ENCODE peak calls at places on chromosome 20, in nine cellular contexts. One of them, this sample, is unnamed.

GRCh38 chr20:10501377-10501776 is 66.3 kb downstream of the SLX4IP start:
- DNase-seq in uterus: no peak
- DNase-seq in testis: peak; percentile 27
- DNase-seq in NB4: peak; percentile 97
- DNase-seq in K562: peak; percentile 29
- DNase-seq in spleen: no peak
- DNase-seq in ovary: no peak
- DNase-seq in right lobe of liver: no peak
- DNase-seq in IMR-90: no peak
- DNase-seq in this sample: no peak

GRCh38 chr20:15179426-15180190 is 842.2 kb upstream of the FLRT3 start:
- DNase-seq in NB4: no peak
- DNase-seq in uterus: no peak
- DNase-seq in testis: no peak
- DNase-seq in right lobe of liver: no peak
- DNase-seq in K562: no peak
- DNase-seq in IMR-90: no peak
- DNase-seq in spleen: no peak
- DNase-seq in ovary: no peak
- DNase-seq in this sample: no peak

GRCh38 chr20:10524034-10524476 is 89.0 kb downstream of the SLX4IP start:
- DNase-seq in NB4: no peak
- DNase-seq in ovary: no peak
- DNase-seq in uterus: peak; percentile 46
- DNase-seq in IMR-90: peak; percentile 41
- DNase-seq in testis: peak; percentile 51
- DNase-seq in K562: no peak
- DNase-seq in spleen: no peak
- DNase-seq in right lobe of liver: no peak
- DNase-seq in this sample: peak; percentile 64

GRCh38 chr20:51563597-51564332 is 21.2 kb upstream of the NFATC2 start:
- DNase-seq in right lobe of liver: no peak
- DNase-seq in uterus: peak; percentile 75
- DNase-seq in spleen: no peak
- DNase-seq in testis: peak; percentile 58
- DNase-seq in K562: peak; percentile 81
- DNase-seq in IMR-90: peak; percentile 86
- DNase-seq in ovary: peak; percentile 62
- DNase-seq in NB4: peak; percentile 67
- DNase-seq in this sample: peak; percentile 89

GRCh38 chr20:52926505-52926904 is 45.7 kb upstream of the TSHZ2 start:
- DNase-seq in uterus: no peak
- DNase-seq in testis: no peak
- DNase-seq in right lobe of liver: no peak
- DNase-seq in ovary: no peak
- DNase-seq in K562: no peak
- DNase-seq in NB4: no peak
- DNase-seq in spleen: no peak
- DNase-seq in IMR-90: no peak
- DNase-seq in this sample: no peak

GRCh38 chr20:20393770-20394169 is 25.9 kb downstream of the INSM1 start:
- DNase-seq in spleen: no peak
- DNase-seq in K562: no peak
- DNase-seq in uterus: no peak
- DNase-seq in NB4: peak; percentile 84
- DNase-seq in right lobe of liver: no peak
- DNase-seq in ovary: no peak
- DNase-seq in testis: no peak
- DNase-seq in IMR-90: peak; percentile 31
- DNase-seq in this sample: no peak

GRCh38 chr20:48189177-48189576 is 403.9 kb upstream of the SULF2 start:
- DNase-seq in right lobe of liver: no peak
- DNase-seq in NB4: peak; percentile 45
- DNase-seq in spleen: no peak
- DNase-seq in testis: peak; percentile 59
- DNase-seq in IMR-90: no peak
- DNase-seq in K562: no peak
- DNase-seq in ovary: no peak
- DNase-seq in uterus: no peak
- DNase-seq in this sample: no peak

GRCh38 chr20:6122111-6122872 is 538 bp downstream of the FERMT1 start:
- DNase-seq in spleen: no peak
- DNase-seq in K562: no peak
- DNase-seq in right lobe of liver: no peak
- DNase-seq in IMR-90: peak; percentile 45
- DNase-seq in ovary: peak; percentile 11
- DNase-seq in testis: peak; percentile 35
- DNase-seq in NB4: peak; percentile 54
- DNase-seq in uterus: no peak
- DNase-seq in this sample: peak; percentile 44

GRCh38 chr20:31515775-31516107 is 1.5 kb downstream of the HM13 start:
- DNase-seq in spleen: no peak
- DNase-seq in right lobe of liver: no peak
- DNase-seq in ovary: no peak
- DNase-seq in uterus: no peak
- DNase-seq in K562: no peak
- DNase-seq in IMR-90: no peak
- DNase-seq in NB4: peak; percentile 29
- DNase-seq in testis: no peak
- DNase-seq in this sample: no peak

GRCh38 chr20:40008177-40008576 is 680.9 kb downstream of the MAFB start:
- DNase-seq in ovary: no peak
- DNase-seq in spleen: no peak
- DNase-seq in K562: no peak
- DNase-seq in uterus: no peak
- DNase-seq in right lobe of liver: no peak
- DNase-seq in IMR-90: peak; percentile 2
- DNase-seq in NB4: no peak
- DNase-seq in testis: no peak
- DNase-seq in this sample: no peak

GRCh38 chr20:40493071-40493470 is 196.0 kb downstream of the MAFB start:
- DNase-seq in ovary: no peak
- DNase-seq in uterus: peak; percentile 23
- DNase-seq in spleen: no peak
- DNase-seq in right lobe of liver: peak; percentile 69
- DNase-seq in IMR-90: peak; percentile 28
- DNase-seq in K562: no peak
- DNase-seq in testis: peak; percentile 71
- DNase-seq in NB4: no peak
- DNase-seq in this sample: no peak

GRCh38 chr20:25025986-25026605 is 31.8 kb downstream of the ACSS1 start:
- DNase-seq in ovary: no peak
- DNase-seq in K562: no peak
- DNase-seq in uterus: peak; percentile 10
- DNase-seq in testis: no peak
- DNase-seq in NB4: no peak
- DNase-seq in IMR-90: no peak
- DNase-seq in right lobe of liver: no peak
- DNase-seq in spleen: peak; percentile 41
- DNase-seq in this sample: no peak

GRCh38 chr20:25508083-25508770 is 77.1 kb downstream of the NINL start:
- DNase-seq in ovary: peak; percentile 75
- DNase-seq in testis: no peak
- DNase-seq in K562: no peak
- DNase-seq in spleen: no peak
- DNase-seq in right lobe of liver: peak; percentile 89
- DNase-seq in NB4: no peak
- DNase-seq in uterus: no peak
- DNase-seq in IMR-90: peak; percentile 85
- DNase-seq in this sample: no peak

GRCh38 chr20:6756961-6757595 is 10.4 kb upstream of the BMP2 start:
- DNase-seq in ovary: no peak
- DNase-seq in IMR-90: no peak
- DNase-seq in K562: no peak
- DNase-seq in spleen: no peak
- DNase-seq in uterus: no peak
- DNase-seq in testis: no peak
- DNase-seq in right lobe of liver: no peak
- DNase-seq in NB4: no peak
- DNase-seq in this sample: no peak

GRCh38 chr20:6959900-6960312 is 192.4 kb downstream of the BMP2 start:
- DNase-seq in spleen: no peak
- DNase-seq in ovary: no peak
- DNase-seq in testis: no peak
- DNase-seq in IMR-90: no peak
- DNase-seq in K562: no peak
- DNase-seq in uterus: no peak
- DNase-seq in NB4: no peak
- DNase-seq in right lobe of liver: no peak
- DNase-seq in this sample: no peak

GRCh38 chr20:19881990-19882389 is 123.9 kb downstream of the RIN2 start:
- DNase-seq in NB4: no peak
- DNase-seq in IMR-90: no peak
- DNase-seq in right lobe of liver: no peak
- DNase-seq in K562: no peak
- DNase-seq in ovary: no peak
- DNase-seq in testis: no peak
- DNase-seq in spleen: no peak
- DNase-seq in uterus: no peak
- DNase-seq in this sample: no peak

GRCh38 chr20:54981181-54981580 is 505.8 kb downstream of the DOK5 start:
- DNase-seq in NB4: no peak
- DNase-seq in right lobe of liver: no peak
- DNase-seq in K562: no peak
- DNase-seq in testis: no peak
- DNase-seq in uterus: no peak
- DNase-seq in IMR-90: no peak
- DNase-seq in spleen: no peak
- DNase-seq in ovary: no peak
- DNase-seq in this sample: no peak

GRCh38 chr20:35561268-35561667 is 19.4 kb downstream of the ERGIC3 start:
- DNase-seq in NB4: peak; percentile 75
- DNase-seq in IMR-90: peak; percentile 59
- DNase-seq in ovary: no peak
- DNase-seq in uterus: no peak
- DNase-seq in spleen: no peak
- DNase-seq in testis: peak; percentile 40
- DNase-seq in right lobe of liver: peak; percentile 33
- DNase-seq in K562: peak; percentile 34
- DNase-seq in this sample: no peak

GRCh38 chr20:49283176-49283702 is 5.4 kb upstream of the ZNFX1 start:
- DNase-seq in uterus: no peak
- DNase-seq in ovary: no peak
- DNase-seq in NB4: peak; percentile 34
- DNase-seq in right lobe of liver: no peak
- DNase-seq in IMR-90: no peak
- DNase-seq in spleen: no peak
- DNase-seq in K562: peak; percentile 14
- DNase-seq in testis: no peak
- DNase-seq in this sample: no peak

GRCh38 chr20:49283703-49284625 is 6.1 kb upstream of the ZNFX1 start:
- DNase-seq in K562: peak; percentile 14
- DNase-seq in IMR-90: no peak
- DNase-seq in testis: no peak
- DNase-seq in ovary: no peak
- DNase-seq in NB4: peak; percentile 34
- DNase-seq in spleen: no peak
- DNase-seq in right lobe of liver: no peak
- DNase-seq in uterus: no peak
- DNase-seq in this sample: no peak

GRCh38 chr20:49281913-49282467 is 4.1 kb upstream of the ZNFX1 start:
- DNase-seq in IMR-90: no peak
- DNase-seq in K562: no peak
- DNase-seq in ovary: no peak
- DNase-seq in right lobe of liver: no peak
- DNase-seq in NB4: peak; percentile 12
- DNase-seq in testis: no peak
- DNase-seq in uterus: no peak
- DNase-seq in spleen: no peak
- DNase-seq in this sample: no peak

GRCh38 chr20:49281059-49281912 is 3.4 kb upstream of the ZNFX1 start:
- DNase-seq in spleen: no peak
- DNase-seq in uterus: no peak
- DNase-seq in IMR-90: no peak
- DNase-seq in ovary: no peak
- DNase-seq in testis: no peak
- DNase-seq in K562: peak; percentile 56
- DNase-seq in right lobe of liver: no peak
- DNase-seq in NB4: peak; percentile 89
- DNase-seq in this sample: no peak

GRCh38 chr20:49282584-49283171 is 4.8 kb upstream of the ZNFX1 start:
- DNase-seq in NB4: peak; percentile 35
- DNase-seq in uterus: no peak
- DNase-seq in testis: no peak
- DNase-seq in right lobe of liver: no peak
- DNase-seq in K562: peak; percentile 6
- DNase-seq in IMR-90: no peak
- DNase-seq in ovary: no peak
- DNase-seq in spleen: no peak
- DNase-seq in this sample: no peak
- TF ChIP-seq POLR2A in NB4: no peak
- TF ChIP-seq POLR2A in uterus: no peak
- TF ChIP-seq POLR2A in testis: no peak
- TF ChIP-seq POLR2A in right lobe of liver: no peak
- TF ChIP-seq POLR2A in K562: peak; percentile 25
- TF ChIP-seq POLR2A in IMR-90: peak; percentile 19
- TF ChIP-seq POLR2A in ovary: no peak
- TF ChIP-seq POLR2A in spleen: no peak
- TF ChIP-seq POLR2A in this sample: no peak

GRCh38 chr20:32535953-32536823 is 48.9 kb downstream of the NOL4L start:
- DNase-seq in testis: peak; percentile 68
- DNase-seq in right lobe of liver: no peak
- DNase-seq in uterus: no peak
- DNase-seq in ovary: no peak
- DNase-seq in IMR-90: peak; percentile 6
- DNase-seq in spleen: peak; percentile 94
- DNase-seq in NB4: peak; percentile 63
- DNase-seq in K562: peak; percentile 91
- DNase-seq in this sample: no peak
- H3K4me3 ChIP-seq in testis: peak overlapping the region; percentile 64
- H3K4me3 ChIP-seq in right lobe of liver: peak overlapping the region; percentile 22
- H3K4me3 ChIP-seq in uterus: peak overlapping the region; percentile 32
- H3K4me3 ChIP-seq in ovary: peak overlapping the region; percentile 31
- H3K4me3 ChIP-seq in IMR-90: peak overlapping the region; percentile 43
- H3K4me3 ChIP-seq in spleen: peak overlapping the region; percentile 43
- H3K4me3 ChIP-seq in NB4: peak overlapping the region; percentile 56
- H3K4me3 ChIP-seq in K562: peak overlapping the region; percentile 37
- H3K4me3 ChIP-seq in this sample: no peak overlapping the region

DNA sequence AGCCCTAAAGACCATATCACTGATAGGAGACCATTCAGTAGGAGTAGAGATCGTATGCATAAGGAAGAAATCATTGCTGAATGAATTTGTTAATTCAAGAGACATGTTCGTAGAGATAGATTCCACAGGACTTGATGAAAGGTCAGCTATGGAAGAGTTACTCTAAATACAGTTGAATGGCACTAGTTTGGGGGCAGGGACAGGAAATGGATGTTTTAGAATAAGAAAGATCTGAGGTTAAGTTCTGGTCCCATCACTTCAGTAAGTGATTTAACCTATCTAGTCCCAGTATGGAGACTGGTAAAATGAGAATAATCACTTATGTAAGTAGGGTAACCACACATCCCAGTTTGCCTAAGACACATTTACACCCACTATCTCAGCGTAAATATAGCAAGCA is 2.9 kb upstream of the BFSP1 start:
- DNase-seq in K562: no peak
- DNase-seq in testis: no peak
- DNase-seq in uterus: no peak
- DNase-seq in IMR-90: no peak
- DNase-seq in right lobe of liver: no peak
- DNase-seq in ovary: no peak
- DNase-seq in NB4: no peak
- DNase-seq in spleen: no peak
- DNase-seq in this sample: no peak
- TF ChIP-seq POLR2A in K562: no peak
- TF ChIP-seq POLR2A in testis: no peak
- TF ChIP-seq POLR2A in uterus: no peak
- TF ChIP-seq POLR2A in IMR-90: no peak
- TF ChIP-seq POLR2A in right lobe of liver: no peak
- TF ChIP-seq POLR2A in ovary: no peak
- TF ChIP-seq POLR2A in NB4: no peak
- TF ChIP-seq POLR2A in spleen: no peak
- TF ChIP-seq POLR2A in this sample: no peak

GRCh38 chr20:9480066-9480465 is 34.3 kb upstream of the LAMP5 start:
- DNase-seq in IMR-90: no peak
- DNase-seq in K562: no peak
- DNase-seq in spleen: no peak
- DNase-seq in ovary: no peak
- DNase-seq in testis: no peak
- DNase-seq in NB4: no peak
- DNase-seq in right lobe of liver: no peak
- DNase-seq in uterus: no peak
- DNase-seq in this sample: no peak
- H3K4me3 ChIP-seq in IMR-90: no peak overlapping the region
- H3K4me3 ChIP-seq in K562: no peak overlapping the region
- H3K4me3 ChIP-seq in spleen: no peak overlapping the region
- H3K4me3 ChIP-seq in ovary: no peak overlapping the region
- H3K4me3 ChIP-seq in testis: no peak overlapping the region
- H3K4me3 ChIP-seq in NB4: no peak overlapping the region
- H3K4me3 ChIP-seq in right lobe of liver: no peak overlapping the region
- H3K4me3 ChIP-seq in uterus: no peak overlapping the region
- H3K4me3 ChIP-seq in this sample: no peak overlapping the region